ENCODE peak calls at places on chromosomes 16 and 17, in six cellular contexts. One of them, this sample, is unnamed.

GRCh38 chr17:68497885-68498319 is 14.3 kb upstream of the PRKAR1A start:
- DNase-seq in NCI-H1417 treated with DMSO at 0.1 percent for 48 hours: no peak
- DNase-seq in Daoy: no peak
- DNase-seq in psoas muscle: no peak
- DNase-seq in activated CD4-positive, alpha-beta T cell treated with anti-CD3 and anti-CD28 coated beads for 24 hours: no peak
- DNase-seq in A549: no peak
- DNase-seq in this sample: no peak

GRCh38 chr17:60501589-60501988 is 24.5 kb downstream of the APPBP2 start:
- DNase-seq in NCI-H1417 treated with DMSO at 0.1 percent for 48 hours: no peak
- DNase-seq in Daoy: no peak
- DNase-seq in psoas muscle: no peak
- DNase-seq in activated CD4-positive, alpha-beta T cell treated with anti-CD3 and anti-CD28 coated beads for 24 hours: no peak
- DNase-seq in A549: no peak
- DNase-seq in this sample: no peak

GRCh38 chr16:77306050-77306616 is 106.9 kb downstream of the SYCE1L start:
- DNase-seq in NCI-H1417 treated with DMSO at 0.1 percent for 48 hours: no peak
- DNase-seq in Daoy: peak
- DNase-seq in psoas muscle: no peak
- DNase-seq in activated CD4-positive, alpha-beta T cell treated with anti-CD3 and anti-CD28 coated beads for 24 hours: no peak
- DNase-seq in A549: no peak
- DNase-seq in this sample: no peak

GRCh38 chr16:89319883-89320716 is 102.6 kb downstream of the ZNF778 start:
- DNase-seq in NCI-H1417 treated with DMSO at 0.1 percent for 48 hours: no peak
- DNase-seq in Daoy: peak
- DNase-seq in psoas muscle: peak
- DNase-seq in activated CD4-positive, alpha-beta T cell treated with anti-CD3 and anti-CD28 coated beads for 24 hours: peak
- DNase-seq in A549: peak
- DNase-seq in this sample: no peak

GRCh38 chr17:7782237-7782636 is 51.8 kb upstream of the KDM6B start:
- DNase-seq in NCI-H1417 treated with DMSO at 0.1 percent for 48 hours: no peak
- DNase-seq in Daoy: no peak
- DNase-seq in psoas muscle: no peak
- DNase-seq in activated CD4-positive, alpha-beta T cell treated with anti-CD3 and anti-CD28 coated beads for 24 hours: no peak
- DNase-seq in A549: no peak
- DNase-seq in this sample: no peak

GRCh38 chr16:17470002-17470870 is 524 bp downstream of the XYLT1 start:
- DNase-seq in NCI-H1417 treated with DMSO at 0.1 percent for 48 hours: no peak
- DNase-seq in Daoy: peak
- DNase-seq in psoas muscle: peak
- DNase-seq in activated CD4-positive, alpha-beta T cell treated with anti-CD3 and anti-CD28 coated beads for 24 hours: no peak
- DNase-seq in A549: peak
- DNase-seq in this sample: no peak

GRCh38 chr17:57819273-57819672 is 30.6 kb downstream of the MRPS23 start:
- DNase-seq in NCI-H1417 treated with DMSO at 0.1 percent for 48 hours: no peak
- DNase-seq in Daoy: no peak
- DNase-seq in psoas muscle: no peak
- DNase-seq in activated CD4-positive, alpha-beta T cell treated with anti-CD3 and anti-CD28 coated beads for 24 hours: no peak
- DNase-seq in A549: no peak
- DNase-seq in this sample: no peak

GRCh38 chr17:6506679-6507231 is 49.6 kb downstream of the PITPNM3 start:
- DNase-seq in NCI-H1417 treated with DMSO at 0.1 percent for 48 hours: no peak
- DNase-seq in Daoy: peak
- DNase-seq in psoas muscle: no peak
- DNase-seq in activated CD4-positive, alpha-beta T cell treated with anti-CD3 and anti-CD28 coated beads for 24 hours: no peak
- DNase-seq in A549: peak
- DNase-seq in this sample: no peak

GRCh38 chr17:44587339-44587738 is 30.1 kb downstream of the FZD2 start:
- DNase-seq in NCI-H1417 treated with DMSO at 0.1 percent for 48 hours: no peak
- DNase-seq in Daoy: peak
- DNase-seq in psoas muscle: no peak
- DNase-seq in activated CD4-positive, alpha-beta T cell treated with anti-CD3 and anti-CD28 coated beads for 24 hours: no peak
- DNase-seq in A549: peak
- DNase-seq in this sample: no peak

GRCh38 chr17:8484465-8484864 is 48.8 kb downstream of the NDEL1 start:
- DNase-seq in NCI-H1417 treated with DMSO at 0.1 percent for 48 hours: no peak
- DNase-seq in Daoy: no peak
- DNase-seq in psoas muscle: no peak
- DNase-seq in activated CD4-positive, alpha-beta T cell treated with anti-CD3 and anti-CD28 coated beads for 24 hours: no peak
- DNase-seq in A549: no peak
- DNase-seq in this sample: no peak

GRCh38 chr17:40358323-40359038 is 6.1 kb downstream of the GJD3 start:
- DNase-seq in NCI-H1417 treated with DMSO at 0.1 percent for 48 hours: no peak
- DNase-seq in Daoy: peak
- DNase-seq in psoas muscle: peak
- DNase-seq in activated CD4-positive, alpha-beta T cell treated with anti-CD3 and anti-CD28 coated beads for 24 hours: peak
- DNase-seq in A549: peak
- DNase-seq in this sample: peak

GRCh38 chr17:67993153-67993997 is 2.9 kb downstream of the C17orf58 start:
- DNase-seq in NCI-H1417 treated with DMSO at 0.1 percent for 48 hours: peak
- DNase-seq in Daoy: peak
- DNase-seq in psoas muscle: peak
- DNase-seq in activated CD4-positive, alpha-beta T cell treated with anti-CD3 and anti-CD28 coated beads for 24 hours: peak
- DNase-seq in A549: peak
- DNase-seq in this sample: peak

GRCh38 chr16:65429504-65430149 is 307.8 kb upstream of the CDH11 start:
- DNase-seq in NCI-H1417 treated with DMSO at 0.1 percent for 48 hours: no peak
- DNase-seq in Daoy: no peak
- DNase-seq in psoas muscle: no peak
- DNase-seq in activated CD4-positive, alpha-beta T cell treated with anti-CD3 and anti-CD28 coated beads for 24 hours: no peak
- DNase-seq in A549: no peak
- DNase-seq in this sample: no peak

GRCh38 chr17:19338031-19338990 is 24.2 kb downstream of the B9D1 start:
- DNase-seq in NCI-H1417 treated with DMSO at 0.1 percent for 48 hours: no peak
- DNase-seq in Daoy: peak
- DNase-seq in psoas muscle: peak
- DNase-seq in activated CD4-positive, alpha-beta T cell treated with anti-CD3 and anti-CD28 coated beads for 24 hours: peak
- DNase-seq in A549: peak
- DNase-seq in this sample: no peak

GRCh38 chr17:65389956-65390355 is 171.5 kb downstream of the AXIN2 start:
- DNase-seq in NCI-H1417 treated with DMSO at 0.1 percent for 48 hours: no peak
- DNase-seq in Daoy: peak
- DNase-seq in psoas muscle: no peak
- DNase-seq in activated CD4-positive, alpha-beta T cell treated with anti-CD3 and anti-CD28 coated beads for 24 hours: no peak
- DNase-seq in A549: no peak
- DNase-seq in this sample: no peak

GRCh38 chr16:7775072-7775488 is 442.4 kb downstream of the RBFOX1 start:
- DNase-seq in NCI-H1417 treated with DMSO at 0.1 percent for 48 hours: no peak
- DNase-seq in Daoy: no peak
- DNase-seq in psoas muscle: no peak
- DNase-seq in activated CD4-positive, alpha-beta T cell treated with anti-CD3 and anti-CD28 coated beads for 24 hours: no peak
- DNase-seq in A549: no peak
- DNase-seq in this sample: no peak

GRCh38 chr17:63786117-63786516 is 12.1 kb downstream of the DDX42 start:
- DNase-seq in NCI-H1417 treated with DMSO at 0.1 percent for 48 hours: no peak
- DNase-seq in Daoy: no peak
- DNase-seq in psoas muscle: no peak
- DNase-seq in activated CD4-positive, alpha-beta T cell treated with anti-CD3 and anti-CD28 coated beads for 24 hours: no peak
- DNase-seq in A549: no peak
- DNase-seq in this sample: no peak

GRCh38 chr17:65783845-65784334 is 222.4 kb upstream of the AXIN2 start:
- DNase-seq in NCI-H1417 treated with DMSO at 0.1 percent for 48 hours: no peak
- DNase-seq in Daoy: peak
- DNase-seq in psoas muscle: no peak
- DNase-seq in activated CD4-positive, alpha-beta T cell treated with anti-CD3 and anti-CD28 coated beads for 24 hours: no peak
- DNase-seq in A549: peak
- DNase-seq in this sample: no peak

GRCh38 chr16:27238016-27238587 is 30.5 kb downstream of the NSMCE1 start:
- DNase-seq in NCI-H1417 treated with DMSO at 0.1 percent for 48 hours: no peak
- DNase-seq in Daoy: no peak
- DNase-seq in psoas muscle: no peak
- DNase-seq in activated CD4-positive, alpha-beta T cell treated with anti-CD3 and anti-CD28 coated beads for 24 hours: no peak
- DNase-seq in A549: no peak
- DNase-seq in this sample: no peak

GRCh38 chr17:58325289-58325726 is 3.3 kb downstream of the TSPOAP1 start:
- DNase-seq in NCI-H1417 treated with DMSO at 0.1 percent for 48 hours: no peak
- DNase-seq in Daoy: no peak
- DNase-seq in psoas muscle: no peak
- DNase-seq in activated CD4-positive, alpha-beta T cell treated with anti-CD3 and anti-CD28 coated beads for 24 hours: no peak
- DNase-seq in A549: no peak
- DNase-seq in this sample: no peak

GRCh38 chr17:12664894-12665262 is 812 bp upstream of the MYOCD start:
- DNase-seq in NCI-H1417 treated with DMSO at 0.1 percent for 48 hours: no peak
- DNase-seq in Daoy: peak
- DNase-seq in psoas muscle: no peak
- DNase-seq in activated CD4-positive, alpha-beta T cell treated with anti-CD3 and anti-CD28 coated beads for 24 hours: no peak
- DNase-seq in A549: no peak
- DNase-seq in this sample: no peak

GRCh38 chr16:25051446-25052160 is 36.4 kb upstream of the ARHGAP17 start:
- DNase-seq in NCI-H1417 treated with DMSO at 0.1 percent for 48 hours: no peak
- DNase-seq in Daoy: peak
- DNase-seq in psoas muscle: no peak
- DNase-seq in activated CD4-positive, alpha-beta T cell treated with anti-CD3 and anti-CD28 coated beads for 24 hours: no peak
- DNase-seq in A549: no peak
- DNase-seq in this sample: no peak

GRCh38 chr16:85157372-85157771 is 45.1 kb upstream of the CIBAR2 start:
- DNase-seq in NCI-H1417 treated with DMSO at 0.1 percent for 48 hours: no peak
- DNase-seq in Daoy: no peak
- DNase-seq in psoas muscle: no peak
- DNase-seq in activated CD4-positive, alpha-beta T cell treated with anti-CD3 and anti-CD28 coated beads for 24 hours: no peak
- DNase-seq in A549: no peak
- DNase-seq in this sample: no peak

GRCh38 chr17:68200689-68201424 is 47.0 kb upstream of the AMZ2 start:
- DNase-seq in NCI-H1417 treated with DMSO at 0.1 percent for 48 hours: no peak
- DNase-seq in Daoy: peak
- DNase-seq in psoas muscle: peak
- DNase-seq in activated CD4-positive, alpha-beta T cell treated with anti-CD3 and anti-CD28 coated beads for 24 hours: peak
- DNase-seq in A549: peak
- DNase-seq in this sample: peak

GRCh38 chr16:56226840-56227525 is 35.7 kb downstream of the GNAO1 start:
- DNase-seq in NCI-H1417 treated with DMSO at 0.1 percent for 48 hours: no peak
- DNase-seq in Daoy: no peak
- DNase-seq in psoas muscle: no peak
- DNase-seq in activated CD4-positive, alpha-beta T cell treated with anti-CD3 and anti-CD28 coated beads for 24 hours: no peak
- DNase-seq in A549: no peak
- DNase-seq in this sample: no peak

GRCh38 chr16:57829969-57830360 is 27.7 kb upstream of the KIFC3 start:
- DNase-seq in NCI-H1417 treated with DMSO at 0.1 percent for 48 hours: no peak
- DNase-seq in Daoy: no peak
- DNase-seq in psoas muscle: peak
- DNase-seq in activated CD4-positive, alpha-beta T cell treated with anti-CD3 and anti-CD28 coated beads for 24 hours: no peak
- DNase-seq in A549: no peak
- DNase-seq in this sample: no peak

GRCh38 chr16:69935278-69935711 is 15.8 kb upstream of the CLEC18A start:
- DNase-seq in NCI-H1417 treated with DMSO at 0.1 percent for 48 hours: no peak
- DNase-seq in Daoy: no peak
- DNase-seq in psoas muscle: no peak
- DNase-seq in activated CD4-positive, alpha-beta T cell treated with anti-CD3 and anti-CD28 coated beads for 24 hours: no peak
- DNase-seq in A549: no peak
- DNase-seq in this sample: no peak

GRCh38 chr17:42850964-42851363 is at the start of gene AOC3:
- DNase-seq in NCI-H1417 treated with DMSO at 0.1 percent for 48 hours: no peak
- DNase-seq in Daoy: no peak
- DNase-seq in psoas muscle: no peak
- DNase-seq in activated CD4-positive, alpha-beta T cell treated with anti-CD3 and anti-CD28 coated beads for 24 hours: no peak
- DNase-seq in A549: no peak
- DNase-seq in this sample: no peak

GRCh38 chr17:12734852-12735430 is 54.4 kb upstream of the ARHGAP44 start:
- DNase-seq in NCI-H1417 treated with DMSO at 0.1 percent for 48 hours: no peak
- DNase-seq in Daoy: no peak
- DNase-seq in psoas muscle: no peak
- DNase-seq in activated CD4-positive, alpha-beta T cell treated with anti-CD3 and anti-CD28 coated beads for 24 hours: no peak
- DNase-seq in A549: no peak
- DNase-seq in this sample: no peak

GRCh38 chr16:64356267-64356666 is 765.6 kb downstream of the CDH11 start:
- DNase-seq in NCI-H1417 treated with DMSO at 0.1 percent for 48 hours: no peak
- DNase-seq in Daoy: peak
- DNase-seq in psoas muscle: no peak
- DNase-seq in activated CD4-positive, alpha-beta T cell treated with anti-CD3 and anti-CD28 coated beads for 24 hours: no peak
- DNase-seq in A549: no peak
- DNase-seq in this sample: no peak

GRCh38 chr17:77769215-77769614 is 189.3 kb upstream of the TNRC6C start:
- DNase-seq in NCI-H1417 treated with DMSO at 0.1 percent for 48 hours: no peak
- DNase-seq in Daoy: peak
- DNase-seq in psoas muscle: no peak
- DNase-seq in activated CD4-positive, alpha-beta T cell treated with anti-CD3 and anti-CD28 coated beads for 24 hours: no peak
- DNase-seq in A549: no peak
- DNase-seq in this sample: no peak

GRCh38 chr17:55607736-55608341 is 96.6 kb upstream of the SMIM36 start:
- DNase-seq in NCI-H1417 treated with DMSO at 0.1 percent for 48 hours: no peak
- DNase-seq in Daoy: peak
- DNase-seq in psoas muscle: no peak
- DNase-seq in activated CD4-positive, alpha-beta T cell treated with anti-CD3 and anti-CD28 coated beads for 24 hours: no peak
- DNase-seq in A549: peak
- DNase-seq in this sample: no peak

GRCh38 chr17:59870482-59870881 is 22.3 kb downstream of the TUBD1 start:
- DNase-seq in NCI-H1417 treated with DMSO at 0.1 percent for 48 hours: no peak
- DNase-seq in Daoy: no peak
- DNase-seq in psoas muscle: no peak
- DNase-seq in activated CD4-positive, alpha-beta T cell treated with anti-CD3 and anti-CD28 coated beads for 24 hours: no peak
- DNase-seq in A549: no peak
- DNase-seq in this sample: no peak

GRCh38 chr17:20961551-20961950 is 81.3 kb downstream of the USP22 start:
- DNase-seq in NCI-H1417 treated with DMSO at 0.1 percent for 48 hours: no peak
- DNase-seq in Daoy: no peak
- DNase-seq in psoas muscle: no peak
- DNase-seq in activated CD4-positive, alpha-beta T cell treated with anti-CD3 and anti-CD28 coated beads for 24 hours: no peak
- DNase-seq in A549: no peak
- DNase-seq in this sample: no peak

GRCh38 chr16:54627616-54628015 is 303.0 kb upstream of the IRX5 start:
- DNase-seq in NCI-H1417 treated with DMSO at 0.1 percent for 48 hours: no peak
- DNase-seq in Daoy: peak
- DNase-seq in psoas muscle: no peak
- DNase-seq in activated CD4-positive, alpha-beta T cell treated with anti-CD3 and anti-CD28 coated beads for 24 hours: no peak
- DNase-seq in A549: no peak
- DNase-seq in this sample: no peak

GRCh38 chr17:70636517-70637133 is 467.3 kb downstream of the KCNJ2 start:
- DNase-seq in NCI-H1417 treated with DMSO at 0.1 percent for 48 hours: peak
- DNase-seq in Daoy: peak
- DNase-seq in psoas muscle: no peak
- DNase-seq in activated CD4-positive, alpha-beta T cell treated with anti-CD3 and anti-CD28 coated beads for 24 hours: no peak
- DNase-seq in A549: peak
- DNase-seq in this sample: no peak

GRCh38 chr17:62098623-62099231 is 33.6 kb upstream of the MED13 start:
- DNase-seq in NCI-H1417 treated with DMSO at 0.1 percent for 48 hours: no peak
- DNase-seq in Daoy: no peak
- DNase-seq in psoas muscle: no peak
- DNase-seq in activated CD4-positive, alpha-beta T cell treated with anti-CD3 and anti-CD28 coated beads for 24 hours: no peak
- DNase-seq in A549: no peak
- DNase-seq in this sample: no peak